ENCODE peak calls at places on chromosomes 3 and 15, in four cellular contexts. D, A, R and K are unnamed samples.

GRCh38 chr3:25603703-25604102 is 61.0 kb downstream of the TOP2B start:
- DNase-seq in D (no peak), A (peak), R (no peak), K (no peak)

GRCh38 chr3:183161552-183162345 is 785 bp downstream of the LAMP3 start:
- DNase-seq in R (peak), D (no peak), A (no peak), K (peak)

GRCh38 chr3:18575573-18575972 is 150.4 kb upstream of the SATB1 start:
- DNase-seq in A (no peak), D (no peak), R (no peak), K (no peak)

GRCh38 chr3:191350389-191351090 is 20.2 kb upstream of the UTS2B start:
- DNase-seq in D (no peak), R (no peak), A (no peak), K (no peak)

GRCh38 chr15:73965730-73966103 is 26.4 kb downstream of the STOML1 start:
- DNase-seq in D (no peak), A (no peak), R (no peak), K (no peak)

GRCh38 chr3:54213910-54214309 is 91.6 kb downstream of the CACNA2D3 start:
- DNase-seq in R (no peak), A (no peak), D (no peak), K (no peak)

GRCh38 chr3:57164217-57164605 is 942 bp downstream of the IL17RD start:
- DNase-seq in R (no peak), D (peak), A (peak), K (no peak)

GRCh38 chr3:63864008-63864871 is 573 bp downstream of the ATXN7 start:
- DNase-seq in A (peak), R (peak), D (peak), K (peak)

GRCh38 chr15:71170163-71170562 is 54.9 kb downstream of the THSD4 start:
- DNase-seq in A (no peak), R (no peak), D (no peak), K (no peak)

GRCh38 chr3:197750863-197751737 is 1.4 kb downstream of the FYTTD1 start:
- DNase-seq in A (peak), D (peak), R (peak), K (no peak)

GRCh38 chr3:39150803-39151631 is 2.4 kb downstream of the CSRNP1 start:
- DNase-seq in A (peak), D (peak), R (no peak), K (no peak)

GRCh38 chr3:65098400-65098799 is 410.6 kb upstream of the ADAMTS9 start:
- DNase-seq in R (no peak), A (no peak), D (no peak), K (no peak)

GRCh38 chr3:99242271-99242670 is 340.8 kb upstream of the DCBLD2 start:
- DNase-seq in A (no peak), D (no peak), R (no peak), K (no peak)

GRCh38 chr3:15204005-15204404 is 2.0 kb upstream of the CAPN7 start:
- DNase-seq in D (no peak), A (no peak), R (no peak), K (no peak)

GRCh38 chr3:37037352-37037751 is 44.0 kb downstream of the MLH1 start:
- DNase-seq in R (no peak), D (no peak), A (no peak), K (no peak)

GRCh38 chr3:164477403-164477802 is 600.9 kb downstream of the SI start:
- DNase-seq in A (no peak), D (no peak), R (no peak), K (no peak)

GRCh38 chr15:73972984-73973682 is 19.0 kb downstream of the STOML1 start:
- DNase-seq in R (peak), D (peak), A (peak), K (peak)

GRCh38 chr3:11711826-11712225 is 68.1 kb upstream of the VGLL4 start:
- DNase-seq in R (no peak), D (no peak), A (no peak), K (no peak)

GRCh38 chr3:30632065-30632464 is 25.7 kb downstream of the TGFBR2 start:
- DNase-seq in R (no peak), A (no peak), D (no peak), K (no peak)

GRCh38 chr3:172125963-172126403 is 86.6 kb downstream of the FNDC3B start:
- DNase-seq in R (no peak), A (peak), D (peak), K (no peak)

GRCh38 chr3:57856675-57857074 is 100.6 kb downstream of the SLMAP start:
- DNase-seq in D (no peak), R (no peak), A (no peak), K (no peak)

GRCh38 chr3:185992801-185993467 is 55.1 kb upstream of the TRA2B start:
- DNase-seq in D (no peak), R (no peak), A (no peak), K (no peak)

GRCh38 chr3:182136008-182136910 is 424.5 kb downstream of the SOX2 start:
- DNase-seq in A (no peak), D (no peak), R (no peak), K (no peak)

GRCh38 chr15:43920815-43921214 is 94.0 kb downstream of the WDR76 start:
- DNase-seq in D (no peak), R (peak), A (no peak), K (no peak)

DNA sequence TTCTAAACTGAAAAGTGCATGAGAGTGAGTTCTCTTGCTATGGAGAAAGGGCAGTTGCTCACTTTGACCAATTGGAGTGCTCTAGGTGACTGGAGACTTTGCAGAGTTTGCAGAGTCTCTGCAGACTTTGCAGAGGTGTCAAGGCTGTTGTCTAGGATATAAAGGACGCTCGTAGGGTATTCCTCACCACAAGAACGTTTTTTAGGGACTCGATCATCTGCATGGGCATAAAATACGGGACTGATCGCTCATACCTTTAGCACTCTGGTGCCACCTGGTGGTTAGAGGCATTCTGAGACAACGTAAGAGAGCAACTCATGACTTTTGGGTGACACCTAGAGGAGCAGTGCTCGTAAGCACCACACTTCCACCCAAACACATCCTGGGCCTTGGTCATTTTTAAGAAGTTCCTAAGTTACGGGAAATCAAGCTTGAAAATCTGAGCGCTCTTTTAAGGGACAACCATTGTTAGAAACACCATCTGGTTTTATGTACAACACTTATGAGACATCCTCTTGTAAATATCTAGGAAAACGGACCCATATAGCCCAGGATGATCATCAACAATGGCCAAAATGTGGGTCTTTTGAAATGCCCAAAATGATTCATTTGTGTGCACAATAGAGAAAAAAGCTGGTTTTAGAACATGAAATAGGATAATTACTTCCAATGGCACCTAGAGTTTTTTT is 51.6 kb upstream of the XCR1 start:
- DNase-seq in D (peak), R (peak), A (peak), K (no peak)
- TF ChIP-seq POLR2A in D (no peak), R (no peak), A (no peak), K (no peak)

GRCh38 chr3:187000711-187001151 is 70.4 kb downstream of the ST6GAL1 start:
- DNase-seq in A (no peak), D (no peak), R (no peak), K (no peak)

GRCh38 chr3:186996356-186996755 is 66.0 kb downstream of the ST6GAL1 start:
- DNase-seq in D (no peak), A (no peak), R (no peak), K (no peak)

GRCh38 chr3:187002915-187003314 is 72.6 kb downstream of the ST6GAL1 start:
- DNase-seq in A (no peak), D (no peak), R (no peak), K (no peak)

GRCh38 chr3:186997061-186998054 is 67.0 kb downstream of the ST6GAL1 start:
- DNase-seq in R (no peak), A (no peak), D (no peak), K (no peak)

DNA sequence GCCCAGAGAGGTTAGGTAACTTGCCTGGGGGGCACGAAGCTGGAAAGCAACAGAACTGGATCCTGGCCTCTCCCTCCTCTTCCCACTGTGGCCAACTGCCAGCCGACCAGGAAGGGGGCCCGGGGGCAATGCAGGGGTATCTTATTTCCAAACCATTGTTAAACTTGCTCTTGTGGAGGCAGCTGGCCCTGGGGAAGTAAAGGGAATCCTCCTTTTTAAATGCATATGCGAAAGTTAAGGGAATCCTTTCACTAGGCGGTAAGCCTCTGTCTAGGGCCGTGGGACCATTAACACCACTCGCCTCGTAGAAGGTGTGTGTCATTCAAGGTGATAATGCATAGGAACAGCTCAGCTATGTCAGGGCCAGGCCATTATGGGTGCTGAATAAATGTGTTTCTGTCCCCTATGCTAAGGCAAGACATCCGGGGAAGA is 68.6 kb downstream of the ST6GAL1 start:
- DNase-seq in R (no peak), A (no peak), D (no peak), K (no peak)
- TF ChIP-seq POLR2A in R (no peak), A (no peak), D (no peak), K (no peak)

GRCh38 chr3:194769020-194769643 is 83.4 kb downstream of the FAM43A start:
- DNase-seq in R (peak), D (peak), A (peak), K (peak)
- TF ChIP-seq POLR2A in R (no peak), D (no peak), A (no peak), K (no peak)

GRCh38 chr3:107103786-107104185 is 273.5 kb upstream of the CCDC54 start:
- DNase-seq in D (no peak), R (no peak), A (no peak), K (no peak)
- TF ChIP-seq POLR2A in D (no peak), R (no peak), A (no peak), K (no peak)

DNA sequence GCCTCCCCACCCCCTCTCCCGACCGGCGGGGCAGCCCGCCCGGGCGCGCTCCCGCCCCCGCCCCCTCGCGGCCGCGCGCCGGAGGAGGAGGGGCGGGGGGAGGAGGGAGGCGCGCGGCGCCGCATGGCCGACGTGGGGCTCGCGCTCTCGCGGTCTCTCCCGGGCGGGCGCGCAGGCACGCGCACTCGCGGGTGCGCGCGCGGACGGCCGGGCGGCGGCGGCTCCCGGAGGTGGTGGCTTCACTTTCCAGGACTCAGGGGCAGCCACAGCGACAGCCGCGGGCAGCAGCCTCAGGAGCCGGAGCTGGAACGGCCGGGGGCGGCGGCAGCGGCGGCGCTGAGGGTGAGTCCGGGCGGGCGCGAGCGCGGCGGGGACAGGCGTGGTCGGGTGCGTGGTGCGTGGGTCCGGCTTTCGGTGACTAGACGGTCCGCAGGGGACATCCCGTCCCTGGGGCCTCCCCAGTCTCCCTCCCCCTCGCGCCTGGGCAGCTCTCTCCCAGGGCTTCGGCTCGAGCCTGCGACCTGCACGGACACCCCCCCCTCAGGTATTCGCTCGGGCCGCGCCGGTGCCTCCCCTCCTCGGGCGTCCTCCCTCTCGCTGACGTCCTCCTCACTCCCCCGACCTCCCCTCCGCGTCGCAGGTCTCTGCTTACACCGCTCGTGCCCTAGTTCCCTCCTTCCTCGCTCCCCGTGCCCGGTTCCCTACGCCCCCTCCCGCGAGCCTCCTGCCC is at the start of gene UBE2E2:
- DNase-seq in A (peak), R (peak), D (peak), K (peak)
- TF ChIP-seq POLR2A in A (peak), R (peak), D (no peak), K (no peak)

GRCh38 chr3:50580683-50581458 is 11.5 kb downstream of the HEMK1 start:
- DNase-seq in R (no peak), A (no peak), D (no peak), K (no peak)

GRCh38 chr3:50583897-50584296 is 14.6 kb downstream of the HEMK1 start:
- DNase-seq in R (no peak), D (no peak), A (peak), K (no peak)

GRCh38 chr3:50584391-50584790 is 15.1 kb downstream of the HEMK1 start:
- DNase-seq in A (no peak), R (no peak), D (no peak), K (no peak)

GRCh38 chr3:50582083-50582482 is 12.8 kb downstream of the HEMK1 start:
- DNase-seq in D (no peak), R (no peak), A (no peak), K (no peak)

GRCh38 chr3:50581459-50581842 is 12.1 kb downstream of the HEMK1 start:
- DNase-seq in D (no peak), R (no peak), A (peak), K (no peak)
- TF ChIP-seq POLR2A in D (no peak), R (no peak), A (no peak), K (no peak)

DNA sequence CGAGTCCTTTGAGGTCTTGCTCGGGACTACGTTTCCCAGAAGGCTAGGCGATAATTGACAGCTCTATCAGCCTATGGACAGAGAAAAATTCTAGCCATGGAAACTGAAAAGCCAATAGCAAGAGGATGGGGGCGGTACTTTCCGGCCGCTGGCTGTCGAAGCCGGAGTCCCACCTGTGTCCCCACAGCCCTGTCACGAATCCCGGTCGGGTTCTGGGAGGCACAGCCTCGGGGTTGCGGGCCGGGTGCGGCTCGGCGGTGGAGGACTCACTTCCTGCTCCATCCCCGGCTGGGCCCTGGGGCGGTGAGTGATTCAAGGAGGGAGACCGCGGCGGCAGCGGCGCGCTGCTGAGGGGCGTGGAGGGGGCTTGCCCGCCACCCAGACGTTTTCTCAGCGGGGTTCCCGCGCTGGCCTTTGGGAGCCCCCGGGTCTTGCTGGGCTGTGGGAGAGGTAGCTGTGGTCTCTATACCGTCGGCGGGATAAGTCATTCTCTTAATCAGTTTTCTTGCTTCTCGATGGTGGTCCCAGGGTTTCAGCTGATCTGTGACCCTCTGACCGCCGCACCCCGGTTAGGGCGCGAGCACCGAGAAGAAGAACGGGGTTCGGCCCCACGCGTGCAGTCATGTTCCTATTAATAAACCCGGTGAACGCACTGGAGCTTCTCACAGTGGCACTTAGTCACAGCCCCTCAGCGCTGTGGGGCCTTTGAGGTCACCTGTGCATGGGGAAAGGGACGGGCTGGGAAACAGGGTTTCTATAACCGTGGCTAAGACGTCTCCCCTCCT is at the start of gene ZNF774:
- DNase-seq in A (peak), R (peak), D (peak), K (peak)
- TF ChIP-seq POLR2A in A (peak), R (no peak), D (no peak), K (no peak)

GRCh38 chr3:43246956-43247355 is 39.4 kb upstream of the SNRK start:
- DNase-seq in A (no peak), R (no peak), D (no peak), K (no peak)
- TF ChIP-seq POLR2A in A (no peak), R (no peak), D (no peak), K (no peak)

DNA sequence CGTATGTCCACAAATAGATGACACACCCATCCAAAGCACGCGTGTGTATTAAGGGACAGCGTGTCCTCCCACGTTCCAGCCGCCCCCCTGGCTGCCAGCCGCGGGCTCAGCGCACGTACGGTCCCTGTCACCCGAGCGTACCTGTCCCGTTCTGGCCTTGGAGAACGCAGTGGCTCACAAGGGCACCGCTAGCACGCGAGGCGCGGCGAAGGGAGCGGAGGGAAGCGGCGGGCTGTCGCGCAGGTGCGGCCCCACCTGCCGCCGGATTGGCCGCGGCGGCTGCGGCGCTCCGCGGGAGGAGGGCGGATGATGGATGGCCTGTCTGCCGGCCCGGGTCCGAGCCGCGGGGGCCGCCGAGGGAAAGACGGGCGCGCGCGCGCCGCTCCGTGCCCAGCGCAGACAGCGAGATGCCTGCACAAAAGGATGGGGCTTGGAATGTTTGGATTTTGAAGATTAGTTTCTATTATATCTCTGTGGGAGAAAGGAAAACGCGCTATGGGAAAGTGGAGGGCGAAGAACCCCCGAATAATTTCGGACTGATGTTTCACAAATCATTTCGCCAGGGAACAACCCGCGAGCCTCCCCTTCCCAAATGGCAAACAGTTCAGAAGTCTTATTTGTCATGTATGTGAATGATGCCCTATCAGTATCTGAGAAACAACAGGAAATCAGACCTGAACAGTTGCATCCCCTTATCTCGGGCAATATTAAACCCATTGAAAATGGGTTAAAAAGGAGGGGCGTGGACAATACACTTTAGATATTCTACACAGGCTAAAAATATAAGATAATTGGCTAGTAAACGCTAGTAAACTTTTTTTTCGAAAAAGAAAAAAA is 1003.6 kb upstream of the NR2F2 start:
- DNase-seq in D (no peak), R (peak), A (peak), K (no peak)
- TF ChIP-seq POLR2A in D (no peak), R (no peak), A (no peak), K (no peak)